ENCODE peak calls at places on chromosomes 1 and 21, in six cellular contexts. P is astrocyte of the spinal cord, L is GM06990, W is cardiac fibroblast, R is A549, F is lower lobe of right lung. B is an unnamed sample.

GRCh38 chr1:162324391-162324790 is 52.3 kb downstream of the SPATA46 start:
- DNase-seq in P (no peak), L (no peak), W (no peak), R (no peak), F (no peak), B (no peak)

GRCh38 chr1:111302374-111302773 is 11.7 kb downstream of the CHIA start:
- DNase-seq in P (no peak), L (peak), W (no peak), R (no peak), F (no peak), B (no peak)

GRCh38 chr1:236615399-236616148 is 11.3 kb upstream of the HEATR1 start:
- DNase-seq in P (no peak), L (no peak), W (no peak), R (no peak), F (no peak), B (no peak)

GRCh38 chr1:193406901-193407300 is 220.5 kb upstream of the B3GALT2 start:
- DNase-seq in P (peak), L (peak), W (peak), R (peak), F (no peak), B (peak)

GRCh38 chr1:159598196-159598595 is 10.6 kb downstream of the APCS start:
- DNase-seq in P (peak), L (no peak), W (peak), R (peak), F (no peak), B (peak)

GRCh38 chr1:110084226-110085078 is 14.0 kb upstream of the ALX3 start:
- DNase-seq in P (peak), L (peak), W (peak), R (no peak), F (peak), B (peak)

GRCh38 chr21:34970126-34970525 is 79.0 kb downstream of the RUNX1 start:
- DNase-seq in P (no peak), L (no peak), W (no peak), R (no peak), F (no peak), B (no peak)

GRCh38 chr1:185627136-185627535 is 107.1 kb upstream of the HMCN1 start:
- DNase-seq in P (no peak), L (no peak), W (no peak), R (no peak), F (no peak), B (no peak)

GRCh38 chr21:40926238-40926637 is 79.3 kb upstream of the DSCAM start:
- DNase-seq in P (no peak), L (no peak), W (no peak), R (no peak), F (no peak), B (no peak)

GRCh38 chr1:82838066-82838465 is 1037.3 kb downstream of the ADGRL2 start:
- DNase-seq in P (peak), L (no peak), W (peak), R (no peak), F (no peak), B (no peak)

GRCh38 chr1:231841616-231842344 is 215.2 kb downstream of the DISC1 start:
- DNase-seq in P (peak), L (no peak), W (peak), R (peak), F (no peak), B (no peak)

GRCh38 chr1:181618559-181618958 is 135.2 kb downstream of the CACNA1E start:
- DNase-seq in P (no peak), L (no peak), W (no peak), R (no peak), F (no peak), B (no peak)

GRCh38 chr1:64212023-64212422 is 8.6 kb downstream of the UBE2U start:
- DNase-seq in P (peak), L (no peak), W (peak), R (no peak), F (no peak), B (peak)

GRCh38 chr1:162090378-162090777 is 20.9 kb downstream of the NOS1AP start:
- DNase-seq in P (no peak), L (no peak), W (no peak), R (no peak), F (no peak), B (no peak)

GRCh38 chr1:186781731-186782130 is 47.0 kb upstream of the PLA2G4A start:
- DNase-seq in P (no peak), L (no peak), W (peak), R (no peak), F (no peak), B (no peak)

GRCh38 chr1:78291443-78291842 is 199.3 kb upstream of the PTGFR start:
- DNase-seq in P (no peak), L (no peak), W (peak), R (no peak), F (no peak), B (no peak)

GRCh38 chr1:245245021-245245667 is 90.4 kb downstream of the KIF26B start:
- DNase-seq in P (no peak), L (no peak), W (no peak), R (no peak), F (peak), B (no peak)

GRCh38 chr1:86441581-86441980 is 17.6 kb downstream of the CLCA2 start:
- DNase-seq in P (no peak), L (no peak), W (no peak), R (no peak), F (no peak), B (no peak)

GRCh38 chr1:3054474-3054873 is 14.5 kb upstream of the PRDM16 start:
- DNase-seq in P (no peak), L (no peak), W (no peak), R (no peak), F (no peak), B (no peak)

GRCh38 chr1:31576201-31576669 is at the start of gene TINAGL1:
- DNase-seq in P (no peak), L (no peak), W (no peak), R (no peak), F (peak), B (no peak)

GRCh38 chr1:56854521-56855099 is at the start of gene C8A:
- DNase-seq in P (no peak), L (no peak), W (no peak), R (no peak), F (no peak), B (no peak)

GRCh38 chr1:215054266-215054665 is 28.3 kb upstream of the KCNK2 start:
- DNase-seq in P (no peak), L (no peak), W (no peak), R (no peak), F (no peak), B (no peak)

GRCh38 chr21:40015818-40016217 is 148.6 kb downstream of the PCP4 start:
- DNase-seq in P (no peak), L (no peak), W (no peak), R (no peak), F (no peak), B (no peak)

GRCh38 chr1:29236993-29237905 is 927 bp downstream of the PTPRU start:
- DNase-seq in P (peak), L (peak), W (peak), R (peak), F (peak), B (no peak)

GRCh38 chr1:94926915-94927404 is at the start of gene CNN3:
- DNase-seq in P (peak), L (peak), W (peak), R (peak), F (peak), B (peak)

GRCh38 chr1:84353665-84354064 is 44.6 kb upstream of the DNASE2B start:
- DNase-seq in P (peak), L (no peak), W (peak), R (no peak), F (no peak), B (peak)

GRCh38 chr1:193909406-193909805 is 723.0 kb upstream of the B3GALT2 start:
- DNase-seq in P (no peak), L (no peak), W (no peak), R (peak), F (no peak), B (no peak)

GRCh38 chr1:13888351-13888996 is 188.5 kb downstream of the PRDM2 start:
- DNase-seq in P (no peak), L (no peak), W (no peak), R (no peak), F (no peak), B (no peak)

GRCh38 chr1:3271866-3272265 is 182.6 kb upstream of the ARHGEF16 start:
- DNase-seq in P (no peak), L (no peak), W (no peak), R (no peak), F (no peak), B (no peak)

GRCh38 chr1:37862330-37862729 is 2.9 kb upstream of the MTF1 start:
- DNase-seq in P (no peak), L (no peak), W (peak), R (peak), F (no peak), B (no peak)

GRCh38 chr1:31327381-31327780 is 30.5 kb downstream of the ZCCHC17 start:
- DNase-seq in P (peak), L (no peak), W (peak), R (no peak), F (no peak), B (peak)

GRCh38 chr1:56837244-56837926 is 17.2 kb upstream of the C8A start:
- DNase-seq in P (no peak), L (no peak), W (no peak), R (no peak), F (no peak), B (peak)

GRCh38 chr1:119703666-119704450 is 7.9 kb upstream of the PHGDH start:
- DNase-seq in P (no peak), L (no peak), W (no peak), R (no peak), F (no peak), B (no peak)

GRCh38 chr1:167551359-167551758 is 2.2 kb downstream of the CREG1 start:
- DNase-seq in P (no peak), L (no peak), W (no peak), R (no peak), F (no peak), B (no peak)

GRCh38 chr21:43355925-43356289 is 71.0 kb downstream of the SIK1 start:
- DNase-seq in P (no peak), L (peak), W (no peak), R (no peak), F (no peak), B (no peak)

GRCh38 chr1:185400057-185400456 is 83.0 kb upstream of the IVNS1ABP start:
- DNase-seq in P (peak), L (no peak), W (peak), R (no peak), F (no peak), B (peak)

GRCh38 chr1:44027320-44027719 is 3.9 kb downstream of the SLC6A9 start:
- DNase-seq in P (no peak), L (no peak), W (no peak), R (no peak), F (no peak), B (no peak)

GRCh38 chr1:44029260-44029910 is 1.9 kb downstream of the SLC6A9 start:
- DNase-seq in P (no peak), L (no peak), W (no peak), R (no peak), F (no peak), B (no peak)

GRCh38 chr1:44024903-44025525 is 6.2 kb downstream of the SLC6A9 start:
- DNase-seq in P (peak), L (no peak), W (peak), R (peak), F (no peak), B (no peak)

GRCh38 chr1:44024031-44024902 is 7.0 kb downstream of the SLC6A9 start:
- DNase-seq in P (no peak), L (no peak), W (no peak), R (no peak), F (peak), B (no peak)

GRCh38 chr1:44025816-44026215 is 5.4 kb downstream of the SLC6A9 start:
- DNase-seq in P (no peak), L (no peak), W (no peak), R (no peak), F (peak), B (no peak)
- H3K4me3 ChIP-seq in P (no peak), L (no peak), W (no peak), R (no peak), F (no peak), B (no peak)

DNA sequence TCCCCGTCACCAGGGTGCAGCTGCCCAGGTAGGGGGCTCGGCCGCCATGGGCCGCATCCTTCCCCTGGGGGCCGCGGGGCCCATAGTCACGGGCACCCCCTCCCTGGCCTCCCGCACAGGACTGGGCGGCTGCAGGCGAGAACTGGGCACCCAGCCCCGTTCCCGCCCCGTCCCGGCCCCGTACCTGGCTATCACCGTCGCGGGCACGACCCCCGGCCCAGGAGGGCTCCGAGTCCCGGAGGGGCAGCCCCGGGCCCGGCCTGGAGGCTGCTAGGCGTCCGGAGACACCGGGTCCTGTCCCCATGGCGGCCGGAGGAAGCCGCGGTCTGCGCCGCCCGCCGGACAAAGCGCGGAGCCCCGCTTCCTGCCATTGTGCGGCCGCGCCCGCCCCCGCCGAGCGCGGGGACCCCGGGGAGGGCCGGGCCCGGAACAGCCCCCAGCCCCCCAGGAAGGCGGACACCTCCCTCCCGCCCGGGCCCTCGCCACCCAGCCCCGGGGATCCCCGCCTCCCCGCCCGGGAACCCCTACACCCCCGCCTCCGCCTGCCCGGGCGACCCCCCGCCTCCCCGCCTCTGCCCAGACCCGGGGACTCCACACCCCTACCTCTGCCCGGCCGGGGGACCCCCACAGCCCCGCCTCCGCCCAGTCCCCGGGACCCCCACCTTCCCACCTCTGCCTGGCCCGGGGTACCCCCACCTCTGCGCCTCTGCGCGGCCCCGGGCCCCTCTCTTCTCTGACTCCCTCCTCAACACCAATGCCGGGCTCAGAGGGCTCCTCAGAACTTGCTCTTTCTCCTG is 6.1 kb downstream of the PLEKHG5 start:
- DNase-seq in P (no peak), L (no peak), W (no peak), R (no peak), F (no peak), B (no peak)
- H3K4me3 ChIP-seq in P (peak), L (peak), W (peak), R (no peak), F (peak), B (peak)

DNA sequence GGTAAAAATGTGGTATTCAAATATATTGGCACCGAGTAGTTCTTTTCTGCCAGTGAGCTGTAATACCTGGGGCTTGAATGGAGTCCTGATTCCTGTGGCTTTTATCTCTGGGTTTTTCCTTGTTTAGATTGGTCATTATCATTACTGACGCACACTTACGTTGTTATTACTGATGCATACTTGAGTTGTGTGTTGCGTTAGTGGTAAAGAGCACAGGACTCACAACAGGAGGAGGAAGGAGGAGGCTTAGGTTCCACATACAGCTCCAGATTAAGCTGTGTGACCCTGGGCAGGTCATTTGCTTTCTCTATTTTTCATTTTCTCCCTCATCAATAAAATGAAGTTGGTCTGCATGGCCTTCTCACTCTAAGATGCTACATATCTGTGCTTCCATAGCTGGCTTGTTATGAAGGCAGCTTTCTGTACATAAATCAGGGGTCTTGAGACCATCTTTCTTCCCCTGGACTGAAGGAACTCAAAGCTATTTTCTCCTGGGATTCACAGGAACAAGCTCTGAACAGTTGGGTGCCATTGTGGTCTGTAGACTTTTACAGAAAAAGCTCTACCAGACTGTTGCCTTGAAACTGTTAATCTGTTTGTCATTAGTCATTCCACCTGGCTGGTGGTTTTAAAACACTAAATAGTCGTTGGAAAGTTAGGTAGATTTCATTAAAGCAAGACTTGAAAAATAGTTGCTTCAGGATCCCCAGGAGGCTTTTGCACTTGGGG is 5.6 kb downstream of the ARID1A start:
- DNase-seq in P (peak), L (no peak), W (peak), R (no peak), F (no peak), B (no peak)
- H3K4me3 ChIP-seq in P (no peak), L (peak), W (no peak), R (no peak), F (peak), B (no peak)

GRCh38 chr1:203200059-203200553 is 13.6 kb upstream of the CHI3L1 start:
- DNase-seq in P (no peak), L (no peak), W (peak), R (no peak), F (no peak), B (peak)
- H3K4me3 ChIP-seq in P (no peak), L (no peak), W (no peak), R (no peak), F (no peak), B (no peak)

GRCh38 chr1:204081791-204082513 is 9.0 kb downstream of the SOX13 start:
- DNase-seq in P (no peak), L (no peak), W (no peak), R (no peak), F (no peak), B (no peak)
- H3K4me3 ChIP-seq in P (no peak), L (no peak), W (no peak), R (no peak), F (peak), B (no peak)

GRCh38 chr1:223020770-223021169 is 122.3 kb downstream of the TLR5 start:
- DNase-seq in P (no peak), L (no peak), W (no peak), R (no peak), F (no peak), B (no peak)

GRCh38 chr1:223019236-223019635 is 123.8 kb downstream of the TLR5 start:
- DNase-seq in P (no peak), L (no peak), W (no peak), R (no peak), F (no peak), B (no peak)

GRCh38 chr1:223023863-223024262 is 119.2 kb downstream of the TLR5 start:
- DNase-seq in P (no peak), L (no peak), W (no peak), R (no peak), F (no peak), B (no peak)

GRCh38 chr1:223018534-223018933 is 124.5 kb downstream of the TLR5 start:
- DNase-seq in P (no peak), L (no peak), W (no peak), R (no peak), F (no peak), B (no peak)

GRCh38 chr1:223022641-223023473 is 120.2 kb downstream of the TLR5 start:
- DNase-seq in P (no peak), L (no peak), W (no peak), R (no peak), F (no peak), B (no peak)
- H3K4me3 ChIP-seq in P (no peak), L (no peak), W (no peak), R (no peak), F (no peak), B (no peak)

DNA sequence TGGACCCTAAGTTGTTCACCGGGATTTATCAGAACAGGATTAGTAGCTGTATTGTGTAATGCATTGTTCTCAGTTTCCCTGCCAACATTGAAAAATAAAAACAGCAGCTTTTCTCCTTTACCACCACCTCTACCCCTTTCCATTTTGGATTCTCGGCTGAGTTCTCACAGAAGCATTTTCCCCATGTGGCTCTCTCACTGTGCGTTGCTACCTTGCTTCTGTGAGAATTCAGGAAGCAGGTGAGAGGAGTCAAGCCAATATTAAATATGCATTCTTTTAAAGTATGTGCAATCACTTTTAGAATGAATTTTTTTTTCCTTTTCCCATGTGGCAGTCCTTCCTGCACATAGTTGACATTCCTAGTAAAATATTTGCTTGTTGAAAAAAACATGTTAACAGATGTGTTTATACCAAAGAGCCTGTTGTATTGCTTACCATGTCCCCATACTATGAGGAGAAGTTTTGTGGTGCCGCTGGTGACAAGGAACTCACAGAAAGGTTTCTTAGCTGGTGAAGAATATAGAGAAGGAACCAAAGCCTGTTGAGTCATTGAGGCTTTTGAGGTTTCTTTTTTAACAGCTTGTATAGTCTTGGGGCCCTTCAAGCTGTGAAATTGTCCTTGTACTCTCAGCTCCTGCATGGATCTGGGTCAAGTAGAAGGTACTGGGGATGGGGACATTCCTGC is 3.9 kb upstream of the OLFML3 start:
- DNase-seq in P (peak), L (no peak), W (peak), R (no peak), F (no peak), B (no peak)
- H3K4me3 ChIP-seq in P (no peak), L (no peak), W (no peak), R (no peak), F (no peak), B (no peak)